ENCODE peak calls at places on chromosomes 12 and 14, in seven cellular contexts. One of them, this sample, is unnamed.

GRCh38 chr12:2225736-2226135 is 172.9 kb downstream of the CACNA1C start:
- DNase-seq in heart left ventricle: no peak
- DNase-seq in uterus: no peak
- DNase-seq in pancreas: no peak
- DNase-seq in tibial artery: no peak
- DNase-seq in BE2C: no peak
- DNase-seq in HCT116: no peak
- DNase-seq in this sample: no peak

GRCh38 chr12:108459106-108459505 is 56.0 kb upstream of the FICD start:
- DNase-seq in heart left ventricle: no peak
- DNase-seq in uterus: no peak
- DNase-seq in pancreas: no peak
- DNase-seq in tibial artery: no peak
- DNase-seq in BE2C: no peak
- DNase-seq in HCT116: no peak
- DNase-seq in this sample: no peak

GRCh38 chr12:84701041-84701440 is 211.6 kb downstream of the SLC6A15 start:
- DNase-seq in heart left ventricle: no peak
- DNase-seq in uterus: no peak
- DNase-seq in pancreas: no peak
- DNase-seq in tibial artery: no peak
- DNase-seq in BE2C: no peak
- DNase-seq in HCT116: no peak
- DNase-seq in this sample: no peak

GRCh38 chr14:104202259-104203070 is 64.1 kb downstream of the KIF26A start:
- DNase-seq in heart left ventricle: no peak
- DNase-seq in uterus: no peak
- DNase-seq in pancreas: peak; percentile 75
- DNase-seq in tibial artery: no peak
- DNase-seq in BE2C: peak; percentile 98
- DNase-seq in HCT116: no peak
- DNase-seq in this sample: no peak

GRCh38 chr14:80523518-80524117 is 312.3 kb upstream of the DIO2 start:
- DNase-seq in heart left ventricle: no peak
- DNase-seq in uterus: no peak
- DNase-seq in pancreas: no peak
- DNase-seq in tibial artery: no peak
- DNase-seq in BE2C: no peak
- DNase-seq in HCT116: no peak
- DNase-seq in this sample: no peak

GRCh38 chr12:72986963-72987362 is 714.8 kb downstream of the TRHDE start:
- DNase-seq in heart left ventricle: no peak
- DNase-seq in uterus: no peak
- DNase-seq in pancreas: no peak
- DNase-seq in tibial artery: no peak
- DNase-seq in BE2C: no peak
- DNase-seq in HCT116: no peak
- DNase-seq in this sample: no peak

GRCh38 chr12:55982319-55982936 is 8.6 kb downstream of the RAB5B start:
- DNase-seq in heart left ventricle: no peak
- DNase-seq in uterus: no peak
- DNase-seq in pancreas: no peak
- DNase-seq in tibial artery: no peak
- DNase-seq in BE2C: no peak
- DNase-seq in HCT116: no peak
- DNase-seq in this sample: no peak

GRCh38 chr12:12612403-12612802 is 727 bp downstream of the CREBL2 start:
- DNase-seq in heart left ventricle: no peak
- DNase-seq in uterus: no peak
- DNase-seq in pancreas: no peak
- DNase-seq in tibial artery: no peak
- DNase-seq in BE2C: no peak
- DNase-seq in HCT116: no peak
- DNase-seq in this sample: peak; percentile 39

GRCh38 chr12:15276088-15276698 is 46.1 kb upstream of the PTPRO start:
- DNase-seq in heart left ventricle: no peak
- DNase-seq in uterus: peak; percentile 45
- DNase-seq in pancreas: no peak
- DNase-seq in tibial artery: no peak
- DNase-seq in BE2C: peak; percentile 37
- DNase-seq in HCT116: peak; percentile 16
- DNase-seq in this sample: peak; percentile 12

GRCh38 chr12:131494741-131495524 is 216.0 kb upstream of the SFSWAP start:
- DNase-seq in heart left ventricle: no peak
- DNase-seq in uterus: no peak
- DNase-seq in pancreas: no peak
- DNase-seq in tibial artery: no peak
- DNase-seq in BE2C: no peak
- DNase-seq in HCT116: no peak
- DNase-seq in this sample: no peak

GRCh38 chr12:68280240-68280639 is 26.8 kb upstream of the IL22 start:
- DNase-seq in heart left ventricle: no peak
- DNase-seq in uterus: no peak
- DNase-seq in pancreas: no peak
- DNase-seq in tibial artery: no peak
- DNase-seq in BE2C: no peak
- DNase-seq in HCT116: no peak
- DNase-seq in this sample: no peak

GRCh38 chr14:91373591-91374245 is 43.9 kb downstream of the CCDC88C start:
- DNase-seq in heart left ventricle: no peak
- DNase-seq in uterus: no peak
- DNase-seq in pancreas: no peak
- DNase-seq in tibial artery: no peak
- DNase-seq in BE2C: peak; percentile 59
- DNase-seq in HCT116: no peak
- DNase-seq in this sample: no peak

GRCh38 chr14:81681466-81681865 is 147.8 kb upstream of the SEL1L start:
- DNase-seq in heart left ventricle: no peak
- DNase-seq in uterus: no peak
- DNase-seq in pancreas: no peak
- DNase-seq in tibial artery: no peak
- DNase-seq in BE2C: no peak
- DNase-seq in HCT116: no peak
- DNase-seq in this sample: no peak

GRCh38 chr14:80872645-80873044 is 68.9 kb downstream of the CEP128 start:
- DNase-seq in heart left ventricle: no peak
- DNase-seq in uterus: no peak
- DNase-seq in pancreas: no peak
- DNase-seq in tibial artery: no peak
- DNase-seq in BE2C: no peak
- DNase-seq in HCT116: no peak
- DNase-seq in this sample: no peak

GRCh38 chr12:43740511-43741100 is 18.0 kb downstream of the PUS7L start:
- DNase-seq in heart left ventricle: no peak
- DNase-seq in uterus: no peak
- DNase-seq in pancreas: no peak
- DNase-seq in tibial artery: no peak
- DNase-seq in BE2C: no peak
- DNase-seq in HCT116: no peak
- DNase-seq in this sample: peak; percentile 33

GRCh38 chr14:54446201-54446693 is 5.1 kb upstream of the CNIH1 start:
- DNase-seq in heart left ventricle: no peak
- DNase-seq in uterus: peak; percentile 94
- DNase-seq in pancreas: no peak
- DNase-seq in tibial artery: no peak
- DNase-seq in BE2C: peak; percentile 17
- DNase-seq in HCT116: no peak
- DNase-seq in this sample: peak; percentile 38

GRCh38 chr12:16385779-16386646 is 38.6 kb downstream of the MGST1 start:
- DNase-seq in heart left ventricle: no peak
- DNase-seq in uterus: peak; percentile 36
- DNase-seq in pancreas: peak; percentile 50
- DNase-seq in tibial artery: no peak
- DNase-seq in BE2C: peak; percentile 33
- DNase-seq in HCT116: no peak
- DNase-seq in this sample: peak; percentile 19

GRCh38 chr12:76883826-76884225 is 5.0 kb upstream of the CSRP2 start:
- DNase-seq in heart left ventricle: peak; percentile 87
- DNase-seq in uterus: peak; percentile 27
- DNase-seq in pancreas: peak; percentile 11
- DNase-seq in tibial artery: no peak
- DNase-seq in BE2C: no peak
- DNase-seq in HCT116: no peak
- DNase-seq in this sample: peak; percentile 63

GRCh38 chr14:104898870-104899510 is 25.7 kb upstream of the PLD4 start:
- DNase-seq in heart left ventricle: peak; percentile 26
- DNase-seq in uterus: no peak
- DNase-seq in pancreas: no peak
- DNase-seq in tibial artery: no peak
- DNase-seq in BE2C: no peak
- DNase-seq in HCT116: no peak
- DNase-seq in this sample: no peak

GRCh38 chr12:108980831-108981618 is 39.8 kb downstream of the SVOP start:
- DNase-seq in heart left ventricle: peak; percentile 60
- DNase-seq in uterus: no peak
- DNase-seq in pancreas: no peak
- DNase-seq in tibial artery: no peak
- DNase-seq in BE2C: no peak
- DNase-seq in HCT116: no peak
- DNase-seq in this sample: peak; percentile 5

GRCh38 chr12:69765515-69765914 is 26.9 kb downstream of the RAB3IP start:
- DNase-seq in heart left ventricle: no peak
- DNase-seq in uterus: no peak
- DNase-seq in pancreas: no peak
- DNase-seq in tibial artery: no peak
- DNase-seq in BE2C: no peak
- DNase-seq in HCT116: no peak
- DNase-seq in this sample: no peak

GRCh38 chr12:69766260-69766659 is 27.6 kb downstream of the RAB3IP start:
- DNase-seq in heart left ventricle: no peak
- DNase-seq in uterus: no peak
- DNase-seq in pancreas: no peak
- DNase-seq in tibial artery: no peak
- DNase-seq in BE2C: no peak
- DNase-seq in HCT116: no peak
- DNase-seq in this sample: no peak
- H3K9me3 ChIP-seq in heart left ventricle: peaks cover 63% of the 10 kb centered on the region
- H3K9me3 ChIP-seq in uterus: no peaks in the 10 kb centered on the region
- H3K9me3 ChIP-seq in pancreas: peaks cover 3% of the 10 kb centered on the region
- H3K9me3 ChIP-seq in tibial artery: peaks cover 24% of the 10 kb centered on the region
- H3K9me3 ChIP-seq in BE2C: no peaks in the 10 kb centered on the region
- H3K9me3 ChIP-seq in HCT116: no peaks in the 10 kb centered on the region
- H3K9me3 ChIP-seq in this sample: peaks cover 5% of the 10 kb centered on the region

GRCh38 chr14:77120771-77121743 is 20.5 kb downstream of the ZDHHC22 start:
- DNase-seq in heart left ventricle: no peak
- DNase-seq in uterus: no peak
- DNase-seq in pancreas: no peak
- DNase-seq in tibial artery: no peak
- DNase-seq in BE2C: no peak
- DNase-seq in HCT116: no peak
- DNase-seq in this sample: no peak

GRCh38 chr14:77119852-77120251 is 21.7 kb downstream of the ZDHHC22 start:
- DNase-seq in heart left ventricle: no peak
- DNase-seq in uterus: no peak
- DNase-seq in pancreas: no peak
- DNase-seq in tibial artery: no peak
- DNase-seq in BE2C: no peak
- DNase-seq in HCT116: no peak
- DNase-seq in this sample: no peak

GRCh38 chr14:77123381-77124344 is 17.9 kb downstream of the ZDHHC22 start:
- DNase-seq in heart left ventricle: peak; percentile 63
- DNase-seq in uterus: no peak
- DNase-seq in pancreas: peak; percentile 92
- DNase-seq in tibial artery: no peak
- DNase-seq in BE2C: no peak
- DNase-seq in HCT116: peak; percentile 70
- DNase-seq in this sample: peak; percentile 13

GRCh38 chr14:77124345-77125274 is 17.0 kb downstream of the ZDHHC22 start:
- DNase-seq in heart left ventricle: no peak
- DNase-seq in uterus: no peak
- DNase-seq in pancreas: peak; percentile 36
- DNase-seq in tibial artery: no peak
- DNase-seq in BE2C: peak; percentile 71
- DNase-seq in HCT116: no peak
- DNase-seq in this sample: peak; percentile 15

GRCh38 chr14:77122555-77123125 is 19.0 kb downstream of the ZDHHC22 start:
- DNase-seq in heart left ventricle: no peak
- DNase-seq in uterus: no peak
- DNase-seq in pancreas: no peak
- DNase-seq in tibial artery: no peak
- DNase-seq in BE2C: no peak
- DNase-seq in HCT116: no peak
- DNase-seq in this sample: no peak
- H3K4me3 ChIP-seq in heart left ventricle: no peak overlapping the region
- H3K4me3 ChIP-seq in uterus: no peak overlapping the region
- H3K4me3 ChIP-seq in pancreas: no peak overlapping the region
- H3K4me3 ChIP-seq in tibial artery: no peak overlapping the region
- H3K4me3 ChIP-seq in BE2C: no peak overlapping the region
- H3K4me3 ChIP-seq in HCT116: no peak overlapping the region
- H3K4me3 ChIP-seq in this sample: no peak overlapping the region

DNA sequence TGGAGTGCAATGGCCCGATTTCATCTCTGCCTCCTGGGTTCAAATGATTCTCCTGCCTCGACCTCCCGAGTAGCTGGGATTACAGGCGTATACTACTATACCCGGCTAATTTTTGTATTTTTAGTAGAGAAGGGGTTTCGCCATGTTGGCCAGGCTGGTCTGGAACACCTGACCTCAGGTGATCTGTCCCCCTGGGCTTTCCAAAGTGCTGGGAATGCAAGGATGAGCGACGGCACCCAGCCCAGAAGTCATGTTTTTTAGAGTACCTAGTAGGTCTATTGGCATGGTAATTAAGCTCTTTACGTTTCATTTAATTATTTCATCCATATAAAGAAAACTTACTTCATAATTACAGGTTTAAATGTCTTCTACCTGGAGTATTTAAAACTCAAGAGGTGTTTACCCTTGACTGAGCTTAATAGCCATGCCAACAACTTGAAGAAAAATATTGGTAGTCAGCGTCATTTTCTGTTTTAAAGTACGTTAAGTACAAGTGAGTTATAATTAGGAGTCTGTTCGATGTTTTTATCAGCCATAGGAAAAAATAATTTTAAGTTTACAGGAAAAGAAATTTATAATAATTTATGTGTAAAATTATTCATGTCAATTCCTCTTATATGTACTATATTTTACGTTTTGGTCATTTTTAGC is 4.0 kb downstream of the TMPO start:
- DNase-seq in heart left ventricle: no peak
- DNase-seq in uterus: no peak
- DNase-seq in pancreas: no peak
- DNase-seq in tibial artery: no peak
- DNase-seq in BE2C: no peak
- DNase-seq in HCT116: no peak
- DNase-seq in this sample: no peak
- H3K36me3 ChIP-seq in heart left ventricle: no peaks in the 10 kb centered on the region
- H3K36me3 ChIP-seq in uterus: no peaks in the 10 kb centered on the region
- H3K36me3 ChIP-seq in pancreas: no peaks in the 10 kb centered on the region
- H3K36me3 ChIP-seq in tibial artery: peaks cover 9% of the 10 kb centered on the region
- H3K36me3 ChIP-seq in BE2C: peaks cover 32% of the 10 kb centered on the region
- H3K36me3 ChIP-seq in HCT116: peaks cover 5% of the 10 kb centered on the region
- H3K36me3 ChIP-seq in this sample: peaks cover 46% of the 10 kb centered on the region

DNA sequence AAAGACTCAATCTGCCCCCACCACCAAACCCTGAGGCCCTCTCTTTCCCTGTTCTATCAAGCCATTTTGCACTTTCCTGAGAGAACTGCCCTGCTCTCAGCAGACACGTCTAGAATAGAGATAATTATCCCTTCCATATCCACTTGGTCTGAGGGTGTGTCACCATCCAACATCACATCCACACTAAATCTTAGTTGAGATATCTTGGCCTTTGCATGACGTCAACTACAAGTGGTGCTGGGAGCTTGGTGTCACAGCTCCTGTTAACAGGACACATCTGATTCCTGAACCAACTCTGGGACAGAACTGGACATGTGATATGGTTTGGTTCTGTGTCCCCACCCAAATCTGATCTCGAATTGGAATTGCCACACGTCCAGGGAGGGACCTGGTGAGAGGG is 1109.2 kb downstream of the TMEM121 start:
- DNase-seq in heart left ventricle: no peak
- DNase-seq in uterus: no peak
- DNase-seq in pancreas: no peak
- DNase-seq in tibial artery: no peak
- DNase-seq in BE2C: no peak
- DNase-seq in HCT116: no peak
- DNase-seq in this sample: no peak
- H3K9me3 ChIP-seq in heart left ventricle: no peaks in the 10 kb centered on the region
- H3K9me3 ChIP-seq in uterus: no peaks in the 10 kb centered on the region
- H3K9me3 ChIP-seq in pancreas: no peaks in the 10 kb centered on the region
- H3K9me3 ChIP-seq in tibial artery: no peaks in the 10 kb centered on the region
- H3K9me3 ChIP-seq in BE2C: no peaks in the 10 kb centered on the region
- H3K9me3 ChIP-seq in HCT116: peaks cover 12% of the 10 kb centered on the region
- H3K9me3 ChIP-seq in this sample: no peaks in the 10 kb centered on the region

This sample was measured in MG63.